ENCODE peak calls at places on chromosomes 13 and 19, in eight cellular contexts. U is dorsolateral prefrontal cortex, X is AG04450, G is NCI-H345, J is GM04503, H is sciatic nerve, C is IMR-90, Y is HCEC 1CT. I is an unnamed sample.

GRCh38 chr13:112444001-112444311 is 67.8 kb downstream of the SPACA7 start:
- DNase-seq in U (peak; percentile 72), X (no peak), G (peak; percentile 76), J (no peak), H (peak; percentile 74), C (peak; percentile 42), Y (peak; percentile 24), I (peak; percentile 24)

GRCh38 chr13:81577601-81578000 is 1236.7 kb upstream of the SPRY2 start:
- DNase-seq in U (no peak), X (no peak), G (no peak), J (no peak), H (no peak), C (no peak), Y (no peak), I (no peak)

GRCh38 chr19:29255006-29255405 is 42.1 kb upstream of the UQCRFS1 start:
- DNase-seq in U (no peak), X (no peak), G (no peak), J (no peak), H (no peak), C (no peak), Y (no peak), I (no peak)

GRCh38 chr19:19866599-19867248 is 1.0 kb downstream of the ZNF253 start:
- DNase-seq in U (no peak), X (no peak), G (no peak), J (no peak), H (no peak), C (no peak), Y (no peak), I (peak; percentile 33)

GRCh38 chr19:40143612-40144011 is 47.6 kb upstream of the MAP3K10 start:
- DNase-seq in U (no peak), X (no peak), G (no peak), J (no peak), H (no peak), C (no peak), Y (no peak), I (peak; percentile 74)

GRCh38 chr19:18153555-18154134 is 682 bp downstream of the PIK3R2 start:
- DNase-seq in U (peak; percentile 57), X (no peak), G (no peak), J (no peak), H (peak; percentile 75), C (no peak), Y (no peak), I (no peak)

GRCh38 chr13:109976206-109976997 is 190.0 kb upstream of the IRS2 start:
- DNase-seq in U (no peak), X (no peak), G (no peak), J (no peak), H (no peak), C (no peak), Y (no peak), I (no peak)

GRCh38 chr13:74871671-74872070 is 610.3 kb downstream of the TBC1D4 start:
- DNase-seq in U (no peak), X (no peak), G (no peak), J (peak; percentile 83), H (no peak), C (no peak), Y (peak; percentile 70), I (peak; percentile 48)

GRCh38 chr19:38691938-38692457 is 44.5 kb downstream of the ACTN4 start:
- DNase-seq in U (no peak), X (peak; percentile 55), G (no peak), J (peak; percentile 99), H (no peak), C (peak; percentile 92), Y (peak; percentile 100), I (no peak)

GRCh38 chr19:44823373-44823698 is 14.4 kb downstream of the BCAM start:
- DNase-seq in U (no peak), X (no peak), G (no peak), J (no peak), H (no peak), C (no peak), Y (no peak), I (no peak)

I was measured in LHCN-M2.